ENCODE peak calls at places on chromosomes 13 and 19, in four cellular contexts. Q, K, U and V are unnamed samples.

GRCh38 chr19:15475611-15476010 is 3.7 kb downstream of the PGLYRP2 start:
- DNase-seq in K (no peak), Q (no peak), U (no peak), V (no peak)

GRCh38 chr13:113001251-113002140 is 32.5 kb downstream of the MCF2L start:
- DNase-seq in K (peak; percentile 74), Q (peak; percentile 91), U (no peak), V (no peak)

GRCh38 chr19:33487901-33488817 is 33.4 kb downstream of the PEPD start:
- DNase-seq in K (peak; percentile 24), Q (no peak), U (no peak), V (peak; percentile 14)

GRCh38 chr13:36057041-36057440 is 74.1 kb downstream of the DCLK1 start:
- DNase-seq in U (no peak), K (no peak), Q (no peak), V (no peak)

GRCh38 chr19:5612891-5613290 is 9.7 kb downstream of the SAFB2 start:
- DNase-seq in Q (no peak), U (no peak), K (no peak), V (no peak)

GRCh38 chr19:47122359-47123335 is 8.0 kb upstream of the SAE1 start:
- DNase-seq in Q (peak; percentile 42), K (no peak), U (no peak), V (no peak)

GRCh38 chr13:95603887-95604533 is 40.5 kb downstream of the DZIP1 start:
- DNase-seq in U (no peak), Q (peak; percentile 63), K (no peak), V (peak; percentile 94)

GRCh38 chr13:106810069-106810468 is 242.1 kb upstream of the ARGLU1 start:
- DNase-seq in K (no peak), Q (no peak), U (no peak), V (no peak)

GRCh38 chr13:76928456-76928855 is 19.9 kb upstream of the ACOD1 start:
- DNase-seq in K (no peak), Q (no peak), U (no peak), V (no peak)

GRCh38 chr19:42420055-42420544 is 7.1 kb downstream of the LIPE start:
- DNase-seq in K (peak; percentile 34), Q (no peak), U (no peak), V (peak; percentile 39)

GRCh38 chr13:109715902-109716301 is 70.5 kb downstream of the IRS2 start:
- DNase-seq in U (peak; percentile 61), K (peak; percentile 51), Q (no peak), V (no peak)

GRCh38 chr13:59229401-59229800 is 934.3 kb downstream of the DIAPH3 start:
- DNase-seq in U (no peak), K (no peak), Q (no peak), V (no peak)

GRCh38 chr13:97237388-97237787 is 15.3 kb downstream of the MBNL2 start:
- DNase-seq in U (no peak), K (no peak), Q (no peak), V (no peak)

GRCh38 chr19:48560095-48560530 is 8.1 kb downstream of the SULT2B1 start:
- DNase-seq in U (no peak), K (no peak), Q (no peak), V (no peak)

GRCh38 chr13:107778094-107778493 is 437.2 kb downstream of the LIG4 start:
- DNase-seq in K (no peak), U (no peak), Q (no peak), V (no peak)

GRCh38 chr19:28426110-28426901 is 786.6 kb downstream of the UQCRFS1 start:
- DNase-seq in Q (no peak), K (no peak), U (no peak), V (no peak)

GRCh38 chr19:44777715-44778347 is at the start of gene CBLC:
- DNase-seq in U (no peak), K (peak; percentile 66), Q (peak; percentile 97), V (peak; percentile 93)

GRCh38 chr19:44050740-44051653 is 839 bp upstream of the ZNF223 start:
- DNase-seq in Q (peak; percentile 51), K (peak; percentile 43), U (no peak), V (no peak)

GRCh38 chr13:55199132-55199531 is 1941.6 kb upstream of the PRR20A start:
- DNase-seq in U (no peak), K (no peak), Q (no peak), V (no peak)

GRCh38 chr13:55418095-55418494 is 1722.6 kb upstream of the PRR20A start:
- DNase-seq in K (no peak), Q (no peak), U (no peak), V (no peak)

GRCh38 chr13:99083976-99084375 is 106.1 kb upstream of the DOCK9 start:
- DNase-seq in Q (no peak), K (no peak), U (no peak), V (no peak)

GRCh38 chr13:86976521-86977324 is 694.4 kb upstream of the SLITRK5 start:
- DNase-seq in Q (no peak), U (no peak), K (no peak), V (no peak)

GRCh38 chr19:38210458-38210987 is 13.5 kb downstream of the DPF1 start:
- DNase-seq in U (no peak), K (peak; percentile 67), Q (no peak), V (no peak)

GRCh38 chr19:58538257-58539168 is 5.4 kb upstream of the TRIM28 start:
- DNase-seq in Q (peak; percentile 66), K (no peak), U (no peak), V (peak; percentile 81)

GRCh38 chr13:110132178-110132975 is 174.6 kb downstream of the COL4A1 start:
- DNase-seq in U (no peak), K (no peak), Q (no peak), V (no peak)

GRCh38 chr19:17610384-17610783 is 54.9 kb downstream of the COLGALT1 start:
- DNase-seq in Q (no peak), U (no peak), K (no peak), V (peak; percentile 18)

GRCh38 chr19:18832331-18833140 is 777 bp downstream of the UPF1 start:
- DNase-seq in U (no peak), K (no peak), Q (peak; percentile 29), V (no peak)

GRCh38 chr19:4152241-4152998 is 1.0 kb upstream of the CREB3L3 start:
- DNase-seq in K (no peak), Q (no peak), U (no peak), V (no peak)

GRCh38 chr19:4144666-4145261 is 8.7 kb upstream of the CREB3L3 start:
- DNase-seq in Q (peak; percentile 50), K (no peak), U (no peak), V (no peak)

GRCh38 chr19:4151623-4152022 is 1.8 kb upstream of the CREB3L3 start:
- DNase-seq in Q (no peak), U (no peak), K (no peak), V (no peak)

GRCh38 chr19:4154571-4155312 is 1.3 kb downstream of the CREB3L3 start:
- DNase-seq in Q (no peak), K (no peak), U (no peak), V (no peak)

GRCh38 chr19:4149518-4150288 is 3.7 kb upstream of the CREB3L3 start:
- DNase-seq in U (no peak), Q (no peak), K (no peak), V (no peak)
- H3K27ac ChIP-seq in U (no peak overlapping the region), Q (no peak overlapping the region), K (no peak overlapping the region), V (no peak overlapping the region)

GRCh38 chr19:13788991-13789390 is 6.3 kb upstream of the ZSWIM4 start:
- DNase-seq in K (no peak), Q (no peak), U (peak; percentile 58), V (no peak)
- H3K4me1 ChIP-seq in K (peaks cover 10% of the 10 kb centered on the region), Q (peaks cover 30% of the 10 kb centered on the region), U (peaks cover 23% of the 10 kb centered on the region), V (peaks cover 6% of the 10 kb centered on the region)

GRCh38 chr19:1245468-1245867 is 2.9 kb upstream of the MIDN start:
- DNase-seq in U (no peak), K (no peak), Q (no peak), V (no peak)
- H3K4me3 ChIP-seq in U (peak overlapping the region; percentile 6), K (no peak overlapping the region), Q (no peak overlapping the region), V (no peak overlapping the region)

DNA sequence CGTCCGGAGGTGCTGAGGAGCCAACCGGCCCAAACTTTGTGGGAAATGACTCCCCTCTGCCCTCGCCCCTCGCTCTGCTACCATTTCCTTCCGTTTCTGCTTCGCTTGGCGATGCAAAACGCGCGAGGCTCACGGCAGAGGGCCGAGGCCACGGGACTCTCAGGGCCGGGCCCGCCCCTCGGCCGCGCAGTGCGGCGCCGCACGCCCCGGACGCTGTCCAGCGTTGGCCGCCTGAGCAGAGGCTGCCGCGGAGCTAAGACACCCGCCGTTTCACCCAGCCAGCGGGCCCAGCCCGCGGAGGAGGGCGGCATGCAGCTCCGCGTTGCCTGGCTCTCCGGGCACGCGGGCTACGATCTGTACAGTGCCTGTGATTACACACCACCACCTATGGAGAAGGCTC is 2.1 kb upstream of the ZNF578 start:
- DNase-seq in U (no peak), Q (no peak), K (no peak), V (no peak)
- H3K27ac ChIP-seq in U (no peak overlapping the region), Q (no peak overlapping the region), K (no peak overlapping the region), V (no peak overlapping the region)

GRCh38 chr19:6788896-6789295 is 16.4 kb downstream of the VAV1 start:
- DNase-seq in U (no peak), K (no peak), Q (no peak), V (no peak)

GRCh38 chr19:6790194-6791128 is 18.0 kb downstream of the VAV1 start:
- DNase-seq in U (no peak), K (no peak), Q (no peak), V (no peak)

GRCh38 chr19:6793411-6793810 is 20.9 kb downstream of the VAV1 start:
- DNase-seq in Q (no peak), K (no peak), U (no peak), V (no peak)

GRCh38 chr19:6793973-6794372 is 21.5 kb downstream of the VAV1 start:
- DNase-seq in U (no peak), Q (no peak), K (no peak), V (no peak)

GRCh38 chr19:6791237-6791636 is 18.7 kb downstream of the VAV1 start:
- DNase-seq in Q (no peak), K (no peak), U (no peak), V (no peak)
- H3K4me1 ChIP-seq in Q (peaks cover 6% of the 10 kb centered on the region), K (no peaks in the 10 kb centered on the region), U (no peaks in the 10 kb centered on the region), V (no peaks in the 10 kb centered on the region)

DNA sequence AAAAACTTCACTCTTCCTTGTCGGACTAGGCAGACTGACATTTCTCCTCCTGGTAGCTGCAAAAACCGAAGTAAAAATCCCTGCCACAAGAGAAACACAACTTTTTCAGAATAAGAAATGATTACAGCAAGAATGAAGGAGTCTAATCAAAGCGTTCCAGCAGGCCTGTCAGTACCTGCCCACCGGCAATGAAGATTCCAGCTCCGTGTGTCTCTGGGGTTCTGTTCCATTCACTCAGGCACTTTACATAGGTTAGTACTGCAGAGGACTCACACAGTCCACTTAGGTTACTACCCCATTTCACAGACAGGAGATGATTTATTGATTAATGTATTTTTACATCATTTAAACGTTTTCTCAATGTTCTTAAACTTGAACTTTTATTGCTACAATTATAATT is 275.5 kb downstream of the NHLRC3 start:
- DNase-seq in U (no peak), Q (no peak), K (no peak), V (no peak)
- H3K4me3 ChIP-seq in U (no peak overlapping the region), Q (no peak overlapping the region), K (no peak overlapping the region), V (no peak overlapping the region)